ENCODE peak calls at places on chromosomes 13 and 19, in four cellular contexts. H is upper lobe of left lung, A is tibial nerve, U is ovary. P is an unnamed sample. For H3K27me3, the result is how much of the 10 kb centered on the place peaks cover.

GRCh38 chr19:45037393-45038169 is 1.3 kb upstream of the CLASRP start:
- DNase-seq in H (no peak), A (no peak), U (peak), P (no peak)

GRCh38 chr13:106246817-106247216 is 288.6 kb downstream of the EFNB2 start:
- DNase-seq in H (no peak), A (no peak), U (no peak), P (no peak)

GRCh38 chr19:50173144-50173543 is 10.1 kb upstream of the IZUMO2 start:
- DNase-seq in H (no peak), A (no peak), U (no peak), P (no peak)

GRCh38 chr13:75445717-75446529 is 36.0 kb downstream of the TBC1D4 start:
- DNase-seq in H (no peak), A (no peak), U (no peak), P (no peak)

GRCh38 chr13:76884167-76884566 is 2.0 kb downstream of the KCTD12 start:
- DNase-seq in H (peak), A (no peak), U (peak), P (peak)

GRCh38 chr19:1624458-1624857 is 19.2 kb upstream of the UQCR11 start:
- DNase-seq in H (no peak), A (peak), U (peak), P (peak)

GRCh38 chr19:56504581-56504980 is 3.1 kb upstream of the ZNF471 start:
- DNase-seq in H (no peak), A (no peak), U (no peak), P (no peak)

GRCh38 chr13:73059460-73060250 is 850 bp downstream of the KLF5 start:
- DNase-seq in H (peak), A (no peak), U (peak), P (peak)

GRCh38 chr19:11404588-11405258 is 14.4 kb downstream of the RGL3 start:
- DNase-seq in H (no peak), A (no peak), U (no peak), P (no peak)

GRCh38 chr13:92224052-92224821 is 825.8 kb downstream of the GPC5 start:
- DNase-seq in H (no peak), A (peak), U (peak), P (no peak)

GRCh38 chr13:32881074-32881791 is 135.0 kb upstream of the KL start:
- DNase-seq in H (no peak), A (no peak), U (no peak), P (no peak)

DNA sequence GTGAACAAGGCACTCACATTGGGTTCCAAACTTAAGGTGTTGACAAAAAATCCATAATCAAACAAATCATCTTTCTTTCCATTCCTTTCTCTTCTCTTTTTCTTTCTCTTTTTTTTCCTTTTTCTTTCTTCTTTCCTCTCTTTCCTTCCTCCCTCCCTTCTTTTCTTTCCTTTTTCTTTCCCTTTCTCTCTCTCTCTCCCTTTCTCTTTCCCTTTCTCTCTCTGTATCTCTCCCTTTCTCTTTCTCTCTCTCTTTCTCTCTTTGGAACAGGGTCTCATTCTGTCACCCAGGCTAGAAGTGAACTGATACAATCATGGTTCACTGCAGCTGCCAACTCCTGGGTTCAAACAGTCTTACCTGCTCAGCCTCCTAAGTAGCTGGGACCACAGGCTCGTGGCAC is 12.5 kb downstream of the C19orf18 start:
- DNase-seq in H (no peak), A (no peak), U (no peak), P (no peak)
- TF ChIP-seq EP300 in H (no peak), A (no peak), U (no peak), P (no peak)

GRCh38 chr13:27455331-27455855 is 5.0 kb upstream of the MTIF3 start:
- DNase-seq in H (no peak), A (no peak), U (no peak), P (no peak)
- H3K4me3 ChIP-seq in H (peak), A (peak), U (no peak), P (peak)

DNA sequence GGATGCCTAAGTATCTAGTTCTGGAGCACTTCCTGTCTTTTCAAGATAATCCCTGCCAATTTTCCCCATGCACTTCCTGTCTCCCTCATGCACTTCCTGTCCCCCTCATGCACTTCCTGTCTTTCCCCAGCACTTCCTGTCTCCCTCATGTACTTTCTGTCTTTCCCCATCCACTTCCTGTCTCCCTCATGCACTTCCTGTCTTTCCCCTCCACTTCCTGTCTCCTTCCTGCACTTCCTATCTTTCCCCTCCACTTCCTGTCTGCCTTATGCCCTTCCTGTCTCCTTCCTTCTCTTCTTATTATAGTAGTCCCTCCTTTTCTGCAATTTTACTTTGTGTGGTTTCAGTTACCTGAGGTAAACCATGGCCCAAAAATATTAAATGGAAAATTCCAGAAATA is 3.0 kb upstream of the TNNT1 start:
- DNase-seq in H (no peak), A (no peak), U (no peak), P (no peak)
- H3K27me3 ChIP-seq in H (under half), A (under half), U (under half), P (under half)

GRCh38 chr13:74215420-74215819 is 81.2 kb upstream of the KLF12 start:
- DNase-seq in H (no peak), A (no peak), U (no peak), P (no peak)

GRCh38 chr13:74218291-74218690 is 84.1 kb upstream of the KLF12 start:
- DNase-seq in H (no peak), A (no peak), U (no peak), P (no peak)

GRCh38 chr13:74210693-74211393 is 76.6 kb upstream of the KLF12 start:
- DNase-seq in H (no peak), A (peak), U (no peak), P (no peak)

GRCh38 chr13:74217816-74218215 is 83.6 kb upstream of the KLF12 start:
- DNase-seq in H (no peak), A (no peak), U (no peak), P (no peak)

DNA sequence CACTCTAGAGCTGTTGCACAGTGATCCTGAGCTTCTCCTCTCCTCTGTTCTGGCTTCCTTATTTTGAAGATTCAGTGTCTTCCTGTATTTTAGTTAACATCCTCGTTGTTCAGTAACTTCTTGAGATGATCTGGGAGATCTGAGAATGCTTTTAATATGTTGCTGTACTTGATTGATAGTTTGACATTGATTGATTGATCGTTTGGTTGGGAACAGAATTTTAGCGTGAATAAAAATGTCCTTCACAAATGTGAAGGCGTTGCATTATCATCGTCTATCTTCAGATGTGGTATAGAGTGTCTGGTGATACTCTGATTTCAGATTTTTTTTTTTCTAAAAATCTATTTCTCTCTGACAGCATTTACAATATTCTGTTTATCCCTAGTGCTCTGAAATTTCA is 80.1 kb upstream of the KLF12 start:
- DNase-seq in H (no peak), A (no peak), U (no peak), P (no peak)
- TF ChIP-seq EP300 in H (no peak), A (no peak), U (no peak), P (no peak)

GRCh38 chr13:46181799-46182490 is at the start of gene LCP1:
- DNase-seq in H (peak), A (peak), U (no peak), P (no peak)
- H3K4me3 ChIP-seq in H (peak), A (peak), U (no peak), P (peak)

DNA sequence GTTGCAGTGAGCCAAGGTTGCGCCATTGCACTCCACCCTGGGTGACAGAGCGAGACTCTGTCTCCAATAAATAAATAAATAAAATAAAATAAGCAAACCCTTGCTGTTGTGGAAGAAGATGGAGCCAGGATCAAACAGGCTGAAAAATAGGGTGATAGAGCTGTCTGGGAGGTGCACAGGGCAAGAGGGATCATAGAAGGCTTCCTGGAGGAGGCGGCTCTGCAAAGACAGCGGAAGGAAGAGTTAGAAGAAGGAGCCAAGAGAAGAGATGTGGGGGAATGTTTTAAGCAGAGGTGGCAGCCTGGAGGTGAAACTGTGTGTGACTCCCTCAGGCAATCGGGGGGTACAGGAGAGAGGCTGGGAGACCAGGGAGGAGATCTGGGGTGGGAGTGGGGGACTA is 40.6 kb downstream of the ZNRF4 start:
- DNase-seq in H (no peak), A (no peak), U (no peak), P (no peak)
- H3K27me3 ChIP-seq in H (under half), A (under half), U (under half), P (half or more)

GRCh38 chr13:31530883-31531282 is 208.4 kb upstream of the RXFP2 start:
- DNase-seq in H (no peak), A (no peak), U (no peak), P (no peak)
- TF ChIP-seq EP300 in H (no peak), A (no peak), U (no peak), P (no peak)

GRCh38 chr19:13040232-13040915 is 45.1 kb downstream of the NFIX start:
- DNase-seq in H (no peak), A (no peak), U (no peak), P (no peak)
- H3K4me3 ChIP-seq in H (no peak), A (no peak), U (no peak), P (no peak)

GRCh38 chr19:18780631-18781030 is 10.5 kb downstream of the COMP start:
- DNase-seq in H (no peak), A (no peak), U (no peak), P (no peak)
- H3K27me3 ChIP-seq in H (under half), A (under half), U (under half), P (under half)

P was measured in sigmoid colon.